ENCODE peak calls at places on chromosomes 11 and 22, in nine cellular contexts. N, K, F, A, Q, O, B, R and C are unnamed samples.

GRCh38 chr22:41181349-41182241 is 23.5 kb upstream of the L3MBTL2 start:
- DNase-seq in N (no peak), K (no peak), F (no peak), A (no peak), Q (no peak), O (peak), B (no peak), R (peak), C (peak)

GRCh38 chr11:70074701-70075100 is 3.4 kb upstream of the ANO1 start:
- DNase-seq in N (no peak), K (no peak), F (peak), A (no peak), Q (no peak), O (no peak), B (no peak), R (no peak), C (peak)

GRCh38 chr22:20494978-20495860 is at the start of gene KLHL22:
- DNase-seq in N (peak), K (peak), F (peak), A (peak), Q (peak), O (no peak), B (no peak), R (peak), C (no peak)

GRCh38 chr11:77347962-77348361 is 46.5 kb upstream of the GDPD4 start:
- DNase-seq in N (no peak), K (no peak), F (no peak), A (no peak), Q (no peak), O (no peak), B (no peak), R (no peak), C (no peak)

GRCh38 chr22:39684702-39685281 is 114.2 kb downstream of the CACNA1I start:
- DNase-seq in N (no peak), K (no peak), F (no peak), A (no peak), Q (no peak), O (no peak), B (no peak), R (no peak), C (no peak)

GRCh38 chr11:72940417-72940816 is 126.2 kb downstream of the ATG16L2 start:
- DNase-seq in N (no peak), K (peak), F (no peak), A (no peak), Q (no peak), O (no peak), B (no peak), R (no peak), C (no peak)

GRCh38 chr11:112057170-112057569 is 16.6 kb downstream of the PIH1D2 start:
- DNase-seq in N (no peak), K (no peak), F (no peak), A (no peak), Q (no peak), O (no peak), B (no peak), R (no peak), C (no peak)

GRCh38 chr11:15941206-15941770 is 415.1 kb downstream of the SOX6 start:
- DNase-seq in N (no peak), K (no peak), F (no peak), A (peak), Q (peak), O (peak), B (peak), R (peak), C (no peak)

GRCh38 chr11:18064035-18064434 is 18.0 kb upstream of the TPH1 start:
- DNase-seq in N (no peak), K (no peak), F (no peak), A (no peak), Q (no peak), O (no peak), B (no peak), R (no peak), C (no peak)

GRCh38 chr22:49460662-49461371 is 366.9 kb downstream of the BRD1 start:
- DNase-seq in N (no peak), K (no peak), F (no peak), A (no peak), Q (no peak), O (no peak), B (no peak), R (no peak), C (no peak)

GRCh38 chr11:122100222-122101080 is 15.6 kb downstream of the BLID start:
- DNase-seq in N (no peak), K (no peak), F (peak), A (peak), Q (peak), O (peak), B (peak), R (peak), C (no peak)

GRCh38 chr22:22565991-22566390 is 6.9 kb upstream of the PRAME start:
- DNase-seq in N (no peak), K (no peak), F (no peak), A (no peak), Q (no peak), O (peak), B (no peak), R (no peak), C (no peak)

GRCh38 chr11:111911563-111912401 is at the start of gene CRYAB:
- DNase-seq in N (no peak), K (peak), F (peak), A (no peak), Q (peak), O (peak), B (no peak), R (peak), C (no peak)

GRCh38 chr22:33163815-33164214 is 105.6 kb upstream of the SYN3 start:
- DNase-seq in N (no peak), K (no peak), F (no peak), A (no peak), Q (no peak), O (no peak), B (no peak), R (no peak), C (no peak)

GRCh38 chr11:94885581-94885980 is 87.8 kb downstream of the CWC15 start:
- DNase-seq in N (no peak), K (no peak), F (no peak), A (no peak), Q (no peak), O (peak), B (no peak), R (peak), C (no peak)
- TF ChIP-seq CTCF in N (no peak), K (no peak), F (no peak), A (no peak), Q (no peak), O (no peak), B (no peak), R (peak), C (no peak)

DNA sequence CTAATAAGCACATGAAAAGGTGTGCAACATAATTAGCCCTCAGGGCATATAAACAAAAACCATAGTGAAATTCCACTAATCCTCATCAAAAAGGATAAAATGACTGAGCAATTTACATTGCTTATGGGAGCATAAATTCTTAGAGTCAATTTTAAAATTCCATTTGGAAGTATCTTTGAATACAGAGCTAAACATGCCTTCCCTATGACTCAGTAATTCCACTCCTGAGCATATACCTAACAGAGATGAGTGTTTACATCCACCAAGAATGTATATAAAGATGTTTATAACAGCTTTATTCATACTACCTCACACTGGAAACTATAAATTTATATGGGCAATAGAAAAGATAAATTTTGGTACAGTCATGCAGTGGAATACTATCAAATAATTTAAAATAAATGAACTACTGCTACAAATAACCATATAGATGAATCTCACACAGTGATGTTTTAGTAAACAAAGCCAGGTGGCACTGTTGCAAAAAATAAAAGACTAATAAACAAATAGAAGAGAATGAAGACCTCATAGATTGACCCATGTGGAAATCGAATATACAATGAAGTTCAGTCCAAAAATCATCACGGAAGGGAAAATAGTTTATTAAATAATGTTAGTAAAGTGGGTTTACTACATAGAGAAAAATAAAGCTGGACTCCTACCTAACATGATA is 8.2 kb upstream of the OR2D2 start:
- DNase-seq in N (no peak), K (no peak), F (no peak), A (no peak), Q (no peak), O (peak), B (no peak), R (no peak), C (no peak)
- TF ChIP-seq CTCF in N (peak), K (no peak), F (no peak), A (no peak), Q (no peak), O (peak), B (no peak), R (no peak), C (no peak)

DNA sequence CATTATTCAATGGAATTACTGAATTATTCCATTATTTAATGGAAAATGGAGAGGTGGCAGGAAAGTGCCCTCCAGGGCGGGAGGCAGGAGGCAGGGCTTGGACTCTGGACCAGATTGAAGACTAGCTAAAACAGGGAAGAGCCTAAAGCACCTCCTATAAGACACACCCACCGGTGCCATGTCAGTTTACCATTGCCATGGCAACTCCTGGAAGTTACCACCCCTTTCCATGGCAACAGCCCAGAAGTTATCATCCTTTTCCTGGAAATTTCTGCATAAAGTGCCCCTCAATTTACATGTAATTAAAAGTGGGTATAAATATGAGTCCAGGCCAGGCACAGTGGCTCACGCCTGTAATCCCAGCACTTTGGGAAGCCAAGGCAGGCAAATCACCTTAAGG is 443.7 kb downstream of the TBC1D22A start:
- DNase-seq in N (no peak), K (no peak), F (peak), A (no peak), Q (no peak), O (no peak), B (no peak), R (no peak), C (no peak)
- TF ChIP-seq CTCF in N (no peak), K (no peak), F (no peak), A (no peak), Q (no peak), O (no peak), B (no peak), R (no peak), C (no peak)

GRCh38 chr11:120335928-120336640 is at the start of gene ARHGEF12:
- DNase-seq in N (no peak), K (peak), F (peak), A (peak), Q (peak), O (peak), B (peak), R (peak), C (peak)
- TF ChIP-seq CTCF in N (no peak), K (no peak), F (peak), A (peak), Q (no peak), O (no peak), B (no peak), R (peak), C (no peak)